ENCODE peak calls at places on chromosomes 11 and 22, in nine cellular contexts. G, K, L, P, F, H, R, Z and I are unnamed samples.

GRCh38 chr11:65576867-65577755 is 1.3 kb downstream of the EHBP1L1 start:
- DNase-seq in G (no peak), K (no peak), L (peak), P (no peak), F (no peak), H (no peak), R (no peak), Z (peak), I (no peak)

GRCh38 chr22:48599346-48599745 is 1228.3 kb downstream of the BRD1 start:
- DNase-seq in G (no peak), K (no peak), L (no peak), P (no peak), F (no peak), H (no peak), R (no peak), Z (no peak), I (no peak)

GRCh38 chr11:69394902-69395690 is 86.4 kb upstream of the LINC01488 start:
- DNase-seq in G (no peak), K (no peak), L (peak), P (no peak), F (no peak), H (no peak), R (no peak), Z (no peak), I (no peak)

GRCh38 chr11:86153439-86153838 is 84.6 kb upstream of the PICALM start:
- DNase-seq in G (no peak), K (no peak), L (no peak), P (no peak), F (no peak), H (no peak), R (no peak), Z (no peak), I (no peak)

GRCh38 chr11:79193663-79194062 is 247.2 kb downstream of the TENM4 start:
- DNase-seq in G (no peak), K (no peak), L (no peak), P (no peak), F (no peak), H (no peak), R (no peak), Z (no peak), I (no peak)

GRCh38 chr11:129815596-129816461 is at the start of gene TMEM45B:
- DNase-seq in G (peak), K (no peak), L (peak), P (no peak), F (no peak), H (peak), R (no peak), Z (peak), I (no peak)

GRCh38 chr11:82701847-82702520 is 31.7 kb downstream of the FAM181B start:
- DNase-seq in G (peak), K (no peak), L (no peak), P (no peak), F (no peak), H (peak), R (no peak), Z (no peak), I (no peak)

GRCh38 chr11:121231576-121232278 is 60.8 kb upstream of the SC5D start:
- DNase-seq in G (no peak), K (no peak), L (no peak), P (no peak), F (no peak), H (no peak), R (no peak), Z (no peak), I (no peak)

GRCh38 chr11:117183724-117184349 is 5.3 kb downstream of the SIDT2 start:
- DNase-seq in G (no peak), K (no peak), L (no peak), P (no peak), F (no peak), H (no peak), R (no peak), Z (no peak), I (no peak)

GRCh38 chr11:43579171-43579918 is 101.2 kb upstream of the HSD17B12 start:
- DNase-seq in G (no peak), K (no peak), L (no peak), P (peak), F (no peak), H (peak), R (no peak), Z (peak), I (no peak)

GRCh38 chr11:83862691-83863090 is 576.5 kb upstream of the CCDC90B start:
- DNase-seq in G (no peak), K (no peak), L (no peak), P (no peak), F (no peak), H (no peak), R (no peak), Z (no peak), I (no peak)

GRCh38 chr22:27113211-27114030 is 456.0 kb downstream of the MIAT start:
- DNase-seq in G (no peak), K (peak), L (no peak), P (no peak), F (peak), H (no peak), R (no peak), Z (no peak), I (no peak)

GRCh38 chr11:91265946-91266345 is 958.7 kb upstream of the FAT3 start:
- DNase-seq in G (no peak), K (no peak), L (no peak), P (no peak), F (no peak), H (no peak), R (no peak), Z (no peak), I (no peak)